ENCODE peak calls at places on chromosomes 12 and 14, in five cellular contexts. One of them, this sample, is unnamed.

GRCh38 chr14:71183856-71184255 is 276.6 kb downstream of the PCNX1 start:
- DNase-seq in CD8-positive, alpha-beta memory T cell: no peak
- DNase-seq in lung: no peak
- DNase-seq in AML-193: no peak
- DNase-seq in left cardiac atrium: no peak
- DNase-seq in this sample: no peak

GRCh38 chr12:3041558-3042164 is 35.5 kb upstream of the TSPAN9 start:
- DNase-seq in CD8-positive, alpha-beta memory T cell: no peak
- DNase-seq in lung: peak; percentile 55
- DNase-seq in AML-193: peak; percentile 76
- DNase-seq in left cardiac atrium: peak; percentile 59
- DNase-seq in this sample: peak; percentile 56

GRCh38 chr12:28253175-28253641 is 63.0 kb downstream of the CCDC91 start:
- DNase-seq in CD8-positive, alpha-beta memory T cell: no peak
- DNase-seq in lung: no peak
- DNase-seq in AML-193: no peak
- DNase-seq in left cardiac atrium: no peak
- DNase-seq in this sample: peak; percentile 38

GRCh38 chr12:120998435-120998834 is 17.9 kb downstream of the C12orf43 start:
- DNase-seq in CD8-positive, alpha-beta memory T cell: no peak
- DNase-seq in lung: no peak
- DNase-seq in AML-193: no peak
- DNase-seq in left cardiac atrium: no peak
- DNase-seq in this sample: no peak

GRCh38 chr12:26226119-26226518 is 30.7 kb downstream of the SSPN start:
- DNase-seq in CD8-positive, alpha-beta memory T cell: no peak
- DNase-seq in lung: no peak
- DNase-seq in AML-193: no peak
- DNase-seq in left cardiac atrium: no peak
- DNase-seq in this sample: no peak

GRCh38 chr12:106033161-106033675 is 105.5 kb downstream of the NUAK1 start:
- DNase-seq in CD8-positive, alpha-beta memory T cell: no peak
- DNase-seq in lung: no peak
- DNase-seq in AML-193: no peak
- DNase-seq in left cardiac atrium: no peak
- DNase-seq in this sample: no peak

GRCh38 chr12:3313066-3313465 is 177.9 kb upstream of the PRMT8 start:
- DNase-seq in CD8-positive, alpha-beta memory T cell: no peak
- DNase-seq in lung: no peak
- DNase-seq in AML-193: no peak
- DNase-seq in left cardiac atrium: no peak
- DNase-seq in this sample: no peak

GRCh38 chr12:47782372-47782770 is 9.3 kb downstream of the SLC48A1 start:
- DNase-seq in CD8-positive, alpha-beta memory T cell: no peak
- DNase-seq in lung: no peak
- DNase-seq in AML-193: no peak
- DNase-seq in left cardiac atrium: no peak
- DNase-seq in this sample: no peak

GRCh38 chr12:508795-509194 is 49.1 kb downstream of the B4GALNT3 start:
- DNase-seq in CD8-positive, alpha-beta memory T cell: no peak
- DNase-seq in lung: peak; percentile 48
- DNase-seq in AML-193: no peak
- DNase-seq in left cardiac atrium: no peak
- DNase-seq in this sample: no peak

This sample was measured in B cell.